ENCODE peak calls at places on chromosomes 1 and 21, in ten cellular contexts. One of them, this sample, is unnamed.
A peak's percentile ranks its signal among the peaks of the same experiment; 100 is the strongest.

GRCh38 chr1:192763756-192764155 is 45.1 kb upstream of the RGS2 start:
- DNase-seq in aorta: no peak
- DNase-seq in ascending aorta: no peak
- DNase-seq in GM12878: no peak
- DNase-seq in suprapubic skin: no peak
- DNase-seq in spleen: no peak
- DNase-seq in left ventricle myocardium inferior: no peak
- DNase-seq in psoas muscle: no peak
- DNase-seq in colonic mucosa: no peak
- DNase-seq in mesenchymal stem cell: peak; percentile 84
- DNase-seq in this sample: no peak

GRCh38 chr1:23249785-23250184 is 32.5 kb upstream of the HTR1D start:
- DNase-seq in aorta: no peak
- DNase-seq in ascending aorta: no peak
- DNase-seq in GM12878: no peak
- DNase-seq in suprapubic skin: no peak
- DNase-seq in spleen: no peak
- DNase-seq in left ventricle myocardium inferior: no peak
- DNase-seq in psoas muscle: no peak
- DNase-seq in colonic mucosa: no peak
- DNase-seq in mesenchymal stem cell: peak; percentile 75
- DNase-seq in this sample: no peak

GRCh38 chr1:230568008-230568407 is 74.3 kb upstream of the COG2 start:
- DNase-seq in aorta: no peak
- DNase-seq in ascending aorta: no peak
- DNase-seq in GM12878: no peak
- DNase-seq in suprapubic skin: no peak
- DNase-seq in spleen: no peak
- DNase-seq in left ventricle myocardium inferior: no peak
- DNase-seq in psoas muscle: no peak
- DNase-seq in colonic mucosa: peak; percentile 65
- DNase-seq in mesenchymal stem cell: peak; percentile 14
- DNase-seq in this sample: no peak

GRCh38 chr1:230797376-230798186 is 50.4 kb downstream of the CAPN9 start:
- DNase-seq in aorta: peak; percentile 70
- DNase-seq in ascending aorta: peak; percentile 79
- DNase-seq in GM12878: no peak
- DNase-seq in suprapubic skin: no peak
- DNase-seq in spleen: no peak
- DNase-seq in left ventricle myocardium inferior: peak; percentile 41
- DNase-seq in psoas muscle: peak; percentile 42
- DNase-seq in colonic mucosa: peak; percentile 47
- DNase-seq in mesenchymal stem cell: peak; percentile 75
- DNase-seq in this sample: no peak

GRCh38 chr1:184366992-184367391 is 19.8 kb upstream of the C1orf21 start:
- DNase-seq in aorta: no peak
- DNase-seq in ascending aorta: no peak
- DNase-seq in GM12878: no peak
- DNase-seq in suprapubic skin: no peak
- DNase-seq in spleen: no peak
- DNase-seq in left ventricle myocardium inferior: no peak
- DNase-seq in psoas muscle: no peak
- DNase-seq in colonic mucosa: no peak
- DNase-seq in mesenchymal stem cell: peak; percentile 26
- DNase-seq in this sample: no peak

GRCh38 chr1:174247472-174247871 is 88.2 kb downstream of the RABGAP1L start:
- DNase-seq in aorta: no peak
- DNase-seq in ascending aorta: no peak
- DNase-seq in GM12878: no peak
- DNase-seq in suprapubic skin: no peak
- DNase-seq in spleen: no peak
- DNase-seq in left ventricle myocardium inferior: no peak
- DNase-seq in psoas muscle: no peak
- DNase-seq in colonic mucosa: no peak
- DNase-seq in mesenchymal stem cell: no peak
- DNase-seq in this sample: no peak

GRCh38 chr1:37724575-37724974 is 32.3 kb downstream of the CDCA8 start:
- DNase-seq in aorta: no peak
- DNase-seq in ascending aorta: no peak
- DNase-seq in GM12878: no peak
- DNase-seq in suprapubic skin: no peak
- DNase-seq in spleen: no peak
- DNase-seq in left ventricle myocardium inferior: no peak
- DNase-seq in psoas muscle: no peak
- DNase-seq in colonic mucosa: no peak
- DNase-seq in mesenchymal stem cell: no peak
- DNase-seq in this sample: no peak

GRCh38 chr1:99648107-99648506 is 2.2 kb downstream of the PALMD start:
- DNase-seq in aorta: no peak
- DNase-seq in ascending aorta: no peak
- DNase-seq in GM12878: no peak
- DNase-seq in suprapubic skin: peak; percentile 76
- DNase-seq in spleen: no peak
- DNase-seq in left ventricle myocardium inferior: peak; percentile 73
- DNase-seq in psoas muscle: peak; percentile 63
- DNase-seq in colonic mucosa: no peak
- DNase-seq in mesenchymal stem cell: no peak
- DNase-seq in this sample: no peak

GRCh38 chr1:30684881-30685795 is 38.2 kb downstream of the MATN1 start:
- DNase-seq in aorta: no peak
- DNase-seq in ascending aorta: no peak
- DNase-seq in GM12878: no peak
- DNase-seq in suprapubic skin: no peak
- DNase-seq in spleen: no peak
- DNase-seq in left ventricle myocardium inferior: peak; percentile 28
- DNase-seq in psoas muscle: no peak
- DNase-seq in colonic mucosa: peak; percentile 97
- DNase-seq in mesenchymal stem cell: no peak
- DNase-seq in this sample: no peak

GRCh38 chr1:74908131-74908530 is 175.2 kb downstream of the TYW3 start:
- DNase-seq in aorta: no peak
- DNase-seq in ascending aorta: no peak
- DNase-seq in GM12878: no peak
- DNase-seq in suprapubic skin: no peak
- DNase-seq in spleen: no peak
- DNase-seq in left ventricle myocardium inferior: no peak
- DNase-seq in psoas muscle: no peak
- DNase-seq in colonic mucosa: no peak
- DNase-seq in mesenchymal stem cell: no peak
- DNase-seq in this sample: no peak

GRCh38 chr1:232114985-232115384 is 488.4 kb downstream of the DISC1 start:
- DNase-seq in aorta: no peak
- DNase-seq in ascending aorta: no peak
- DNase-seq in GM12878: no peak
- DNase-seq in suprapubic skin: no peak
- DNase-seq in spleen: no peak
- DNase-seq in left ventricle myocardium inferior: no peak
- DNase-seq in psoas muscle: no peak
- DNase-seq in colonic mucosa: no peak
- DNase-seq in mesenchymal stem cell: no peak
- DNase-seq in this sample: no peak

GRCh38 chr1:198691063-198691462 is 52.2 kb downstream of the PTPRC start:
- DNase-seq in aorta: no peak
- DNase-seq in ascending aorta: no peak
- DNase-seq in GM12878: no peak
- DNase-seq in suprapubic skin: no peak
- DNase-seq in spleen: no peak
- DNase-seq in left ventricle myocardium inferior: no peak
- DNase-seq in psoas muscle: no peak
- DNase-seq in colonic mucosa: no peak
- DNase-seq in mesenchymal stem cell: no peak
- DNase-seq in this sample: no peak
- H3K4me1 ChIP-seq in aorta: no peaks in the 10 kb centered on the region
- H3K4me1 ChIP-seq in ascending aorta: no peaks in the 10 kb centered on the region
- H3K4me1 ChIP-seq in GM12878: peaks cover 3% of the 10 kb centered on the region
- H3K4me1 ChIP-seq in suprapubic skin: no peaks in the 10 kb centered on the region
- H3K4me1 ChIP-seq in spleen: peaks cover 98% of the 10 kb centered on the region
- H3K4me1 ChIP-seq in left ventricle myocardium inferior: no peaks in the 10 kb centered on the region
- H3K4me1 ChIP-seq in psoas muscle: no peaks in the 10 kb centered on the region
- H3K4me1 ChIP-seq in colonic mucosa: no peaks in the 10 kb centered on the region
- H3K4me1 ChIP-seq in mesenchymal stem cell: no peaks in the 10 kb centered on the region
- H3K4me1 ChIP-seq in this sample: peaks cover 90% of the 10 kb centered on the region

DNA sequence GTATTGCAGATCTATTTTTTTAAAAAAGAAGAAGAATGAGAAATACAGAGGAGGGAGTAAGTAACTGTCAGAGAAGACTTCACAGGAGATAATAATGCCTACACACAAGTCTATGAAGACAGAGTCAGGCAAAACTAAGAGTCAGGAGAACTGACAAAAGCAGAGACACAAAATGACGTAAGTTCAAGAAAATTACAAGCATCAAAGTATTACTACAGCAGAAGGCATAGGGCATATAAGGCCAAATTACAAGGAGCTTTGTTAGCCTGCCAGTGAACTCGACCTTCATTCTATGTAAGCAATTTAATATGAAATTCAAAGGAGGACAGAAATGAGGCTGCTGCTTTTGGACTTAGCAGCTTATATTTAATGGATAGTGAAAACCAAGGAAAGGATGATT is 23.7 kb downstream of the FAF1 start:
- DNase-seq in aorta: no peak
- DNase-seq in ascending aorta: no peak
- DNase-seq in GM12878: no peak
- DNase-seq in suprapubic skin: no peak
- DNase-seq in spleen: no peak
- DNase-seq in left ventricle myocardium inferior: no peak
- DNase-seq in psoas muscle: no peak
- DNase-seq in colonic mucosa: no peak
- DNase-seq in mesenchymal stem cell: no peak
- DNase-seq in this sample: no peak
- H3K9me3 ChIP-seq in aorta: no peaks in the 10 kb centered on the region
- H3K9me3 ChIP-seq in ascending aorta: no peaks in the 10 kb centered on the region
- H3K9me3 ChIP-seq in GM12878: no peaks in the 10 kb centered on the region
- H3K9me3 ChIP-seq in suprapubic skin: no peaks in the 10 kb centered on the region
- H3K9me3 ChIP-seq in spleen: no peaks in the 10 kb centered on the region
- H3K9me3 ChIP-seq in left ventricle myocardium inferior: no peaks in the 10 kb centered on the region
- H3K9me3 ChIP-seq in psoas muscle: peaks cover under 1% of the 10 kb centered on the region
- H3K9me3 ChIP-seq in colonic mucosa: no peaks in the 10 kb centered on the region
- H3K9me3 ChIP-seq in mesenchymal stem cell: no peaks in the 10 kb centered on the region
- H3K9me3 ChIP-seq in this sample: no peaks in the 10 kb centered on the region

GRCh38 chr21:42941696-42942085 is 16.3 kb upstream of the ERVH48-1 start:
- DNase-seq in aorta: no peak
- DNase-seq in ascending aorta: no peak
- DNase-seq in GM12878: no peak
- DNase-seq in suprapubic skin: no peak
- DNase-seq in spleen: peak; percentile 9
- DNase-seq in left ventricle myocardium inferior: no peak
- DNase-seq in psoas muscle: no peak
- DNase-seq in colonic mucosa: no peak
- DNase-seq in mesenchymal stem cell: no peak
- DNase-seq in this sample: no peak

GRCh38 chr21:42937960-42938580 is 12.6 kb upstream of the ERVH48-1 start:
- DNase-seq in aorta: no peak
- DNase-seq in ascending aorta: no peak
- DNase-seq in GM12878: no peak
- DNase-seq in suprapubic skin: no peak
- DNase-seq in spleen: peak; percentile 33
- DNase-seq in left ventricle myocardium inferior: no peak
- DNase-seq in psoas muscle: no peak
- DNase-seq in colonic mucosa: no peak
- DNase-seq in mesenchymal stem cell: no peak
- DNase-seq in this sample: no peak

GRCh38 chr21:42942244-42942643 is 16.8 kb upstream of the ERVH48-1 start:
- DNase-seq in aorta: no peak
- DNase-seq in ascending aorta: no peak
- DNase-seq in GM12878: no peak
- DNase-seq in suprapubic skin: no peak
- DNase-seq in spleen: peak; percentile 6
- DNase-seq in left ventricle myocardium inferior: no peak
- DNase-seq in psoas muscle: no peak
- DNase-seq in colonic mucosa: no peak
- DNase-seq in mesenchymal stem cell: no peak
- DNase-seq in this sample: no peak

GRCh38 chr21:42939581-42940413 is 14.4 kb upstream of the ERVH48-1 start:
- DNase-seq in aorta: peak; percentile 84
- DNase-seq in ascending aorta: peak; percentile 95
- DNase-seq in GM12878: no peak
- DNase-seq in suprapubic skin: peak; percentile 91
- DNase-seq in spleen: peak; percentile 23
- DNase-seq in left ventricle myocardium inferior: peak; percentile 48
- DNase-seq in psoas muscle: peak; percentile 70
- DNase-seq in colonic mucosa: peak; percentile 67
- DNase-seq in mesenchymal stem cell: peak; percentile 97
- DNase-seq in this sample: no peak
- H3K27ac ChIP-seq in aorta: no peak overlapping the region
- H3K27ac ChIP-seq in ascending aorta: peak overlapping the region; percentile 39
- H3K27ac ChIP-seq in GM12878: no peak overlapping the region
- H3K27ac ChIP-seq in suprapubic skin: no peak overlapping the region
- H3K27ac ChIP-seq in spleen: no peak overlapping the region
- H3K27ac ChIP-seq in left ventricle myocardium inferior: peak overlapping the region; percentile 79
- H3K27ac ChIP-seq in psoas muscle: peak overlapping the region; percentile 56
- H3K27ac ChIP-seq in colonic mucosa: peak overlapping the region; percentile 4
- H3K27ac ChIP-seq in mesenchymal stem cell: peak overlapping the region; percentile 87
- H3K27ac ChIP-seq in this sample: no peak overlapping the region

DNA sequence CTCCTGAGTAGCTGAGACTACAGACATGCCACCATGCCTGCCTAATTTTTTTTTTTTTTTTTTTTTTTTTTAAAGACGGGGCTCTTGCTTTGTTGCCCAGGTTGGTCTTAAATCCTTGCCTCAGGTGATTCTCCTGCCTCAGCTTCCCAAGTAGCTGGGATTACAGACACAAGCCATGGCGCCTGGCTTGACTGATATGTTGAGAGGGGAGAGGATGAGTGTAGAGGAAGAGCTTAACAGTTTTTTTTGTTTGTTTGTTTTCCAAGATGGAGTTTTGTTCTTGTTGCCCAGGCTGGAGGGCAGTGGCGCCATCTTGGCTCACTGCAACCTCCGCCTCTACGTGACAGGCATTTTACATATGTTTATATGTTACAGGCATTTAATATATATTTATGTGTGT is 2.5 kb downstream of the SRP9 start:
- DNase-seq in aorta: no peak
- DNase-seq in ascending aorta: no peak
- DNase-seq in GM12878: no peak
- DNase-seq in suprapubic skin: no peak
- DNase-seq in spleen: no peak
- DNase-seq in left ventricle myocardium inferior: no peak
- DNase-seq in psoas muscle: no peak
- DNase-seq in colonic mucosa: no peak
- DNase-seq in mesenchymal stem cell: no peak
- DNase-seq in this sample: no peak
- H3K4me1 ChIP-seq in aorta: no peaks in the 10 kb centered on the region
- H3K4me1 ChIP-seq in ascending aorta: peaks cover 33% of the 10 kb centered on the region
- H3K4me1 ChIP-seq in GM12878: no peaks in the 10 kb centered on the region
- H3K4me1 ChIP-seq in suprapubic skin: peaks cover 58% of the 10 kb centered on the region
- H3K4me1 ChIP-seq in spleen: peaks cover 65% of the 10 kb centered on the region
- H3K4me1 ChIP-seq in left ventricle myocardium inferior: peaks cover 69% of the 10 kb centered on the region
- H3K4me1 ChIP-seq in psoas muscle: peaks cover 52% of the 10 kb centered on the region
- H3K4me1 ChIP-seq in colonic mucosa: peaks cover 3% of the 10 kb centered on the region
- H3K4me1 ChIP-seq in mesenchymal stem cell: peaks cover 13% of the 10 kb centered on the region
- H3K4me1 ChIP-seq in this sample: peaks cover 68% of the 10 kb centered on the region

DNA sequence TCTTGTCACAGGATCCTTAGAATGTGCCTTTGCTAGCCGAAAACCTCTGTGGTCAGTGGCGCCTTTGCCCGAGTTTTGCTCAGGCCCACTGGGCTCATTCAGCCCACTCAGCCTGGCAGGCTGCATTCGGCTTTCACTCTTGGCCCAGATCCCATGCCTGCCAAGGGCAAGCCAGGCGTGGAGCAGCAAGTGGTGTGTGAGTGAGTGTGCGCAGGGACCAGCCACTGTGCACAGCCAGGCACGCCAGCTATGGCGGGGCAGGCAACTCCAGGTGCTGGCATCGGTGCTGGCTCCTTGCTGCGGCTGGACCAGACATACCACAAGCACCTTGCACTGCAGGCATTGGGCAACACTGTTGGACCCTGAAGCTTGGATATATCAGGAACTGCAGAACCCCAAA is 1145.1 kb upstream of the NCAM2 start:
- DNase-seq in aorta: no peak
- DNase-seq in ascending aorta: no peak
- DNase-seq in GM12878: no peak
- DNase-seq in suprapubic skin: no peak
- DNase-seq in spleen: peak; percentile 72
- DNase-seq in left ventricle myocardium inferior: no peak
- DNase-seq in psoas muscle: no peak
- DNase-seq in colonic mucosa: no peak
- DNase-seq in mesenchymal stem cell: no peak
- DNase-seq in this sample: no peak
- H3K9me3 ChIP-seq in aorta: no peaks in the 10 kb centered on the region
- H3K9me3 ChIP-seq in ascending aorta: no peaks in the 10 kb centered on the region
- H3K9me3 ChIP-seq in GM12878: no peaks in the 10 kb centered on the region
- H3K9me3 ChIP-seq in suprapubic skin: peaks cover 5% of the 10 kb centered on the region
- H3K9me3 ChIP-seq in spleen: no peaks in the 10 kb centered on the region
- H3K9me3 ChIP-seq in left ventricle myocardium inferior: no peaks in the 10 kb centered on the region
- H3K9me3 ChIP-seq in psoas muscle: no peaks in the 10 kb centered on the region
- H3K9me3 ChIP-seq in colonic mucosa: no peaks in the 10 kb centered on the region
- H3K9me3 ChIP-seq in mesenchymal stem cell: no peaks in the 10 kb centered on the region
- H3K9me3 ChIP-seq in this sample: no peaks in the 10 kb centered on the region